ENCODE peak calls at places on chromosomes 13 and 19, in five cellular contexts. N, A, V, D and F are unnamed samples.

GRCh38 chr13:21913010-21913409 is 242.1 kb downstream of the FGF9 start:
- DNase-seq in N (no peak), A (no peak), V (no peak), D (no peak), F (no peak)

GRCh38 chr13:39951301-39951700 is 295.8 kb downstream of the COG6 start:
- DNase-seq in N (no peak), A (no peak), V (no peak), D (no peak), F (no peak)

GRCh38 chr19:47390533-47391488 is 28.5 kb downstream of the MEIS3 start:
- DNase-seq in N (no peak), A (no peak), V (no peak), D (no peak), F (no peak)

GRCh38 chr13:24271611-24272451 is 37.5 kb upstream of the C1QTNF9 start:
- DNase-seq in N (peak; percentile 47), A (peak; percentile 80), V (no peak), D (peak; percentile 79), F (no peak)

GRCh38 chr19:347946-348861 is 3.6 kb upstream of the MIER2 start:
- DNase-seq in N (no peak), A (peak; percentile 12), V (peak; percentile 32), D (no peak), F (no peak)

GRCh38 chr19:4456843-4457653 is 546 bp downstream of the UBXN6 start:
- DNase-seq in N (peak; percentile 25), A (peak; percentile 47), V (no peak), D (peak; percentile 49), F (no peak)

GRCh38 chr19:604355-604754 is 14.7 kb downstream of the HCN2 start:
- DNase-seq in N (no peak), A (no peak), V (no peak), D (no peak), F (no peak)

GRCh38 chr13:44140146-44140545 is 233.5 kb upstream of the SERP2 start:
- DNase-seq in N (no peak), A (no peak), V (no peak), D (no peak), F (no peak)

GRCh38 chr13:32821149-32821688 is 195.0 kb upstream of the KL start:
- DNase-seq in N (no peak), A (no peak), V (no peak), D (no peak), F (no peak)

GRCh38 chr19:2543463-2544442 is 67.8 kb downstream of the GADD45B start:
- DNase-seq in N (peak; percentile 96), A (peak; percentile 96), V (peak; percentile 94), D (peak; percentile 91), F (peak; percentile 76)

GRCh38 chr19:39506944-39507714 is 7.8 kb upstream of the SELENOV start:
- DNase-seq in N (peak; percentile 75), A (no peak), V (peak; percentile 67), D (no peak), F (no peak)

GRCh38 chr19:17524651-17525050 is 13.2 kb downstream of the PGLS start:
- DNase-seq in N (no peak), A (no peak), V (no peak), D (no peak), F (no peak)

GRCh38 chr13:110409581-110409992 is 102.5 kb downstream of the COL4A2 start:
- DNase-seq in N (peak; percentile 66), A (no peak), V (peak; percentile 74), D (no peak), F (no peak)

GRCh38 chr13:110410000-110410399 is 102.9 kb downstream of the COL4A2 start:
- DNase-seq in N (no peak), A (no peak), V (no peak), D (no peak), F (no peak)

GRCh38 chr13:110411316-110412105 is 104.4 kb downstream of the COL4A2 start:
- DNase-seq in N (no peak), A (no peak), V (no peak), D (no peak), F (no peak)

GRCh38 chr13:110412132-110412912 is 105.2 kb downstream of the COL4A2 start:
- DNase-seq in N (peak; percentile 97), A (peak; percentile 86), V (peak; percentile 92), D (peak; percentile 73), F (peak; percentile 88)

DNA sequence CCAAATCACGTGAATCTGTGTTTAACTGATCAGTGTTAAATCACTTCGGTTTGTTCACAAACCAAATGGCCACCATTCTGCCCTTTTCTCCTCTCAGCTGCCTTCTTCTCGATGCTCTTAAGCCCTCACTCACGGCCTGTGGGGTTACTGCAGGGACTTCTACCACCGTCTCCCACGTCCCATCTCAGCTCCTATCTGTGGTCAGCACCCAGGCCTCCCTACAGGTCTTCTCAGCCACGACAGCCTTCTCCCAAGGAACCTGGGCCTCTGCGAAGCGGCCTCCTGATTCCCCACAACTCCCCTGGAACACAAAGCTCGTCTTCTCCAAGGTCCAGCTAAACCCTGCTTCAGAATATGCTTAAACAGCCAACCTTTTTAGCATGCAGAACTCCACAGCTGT is 103.8 kb downstream of the COL4A2 start:
- DNase-seq in N (no peak), A (no peak), V (no peak), D (no peak), F (no peak)
- H3K27ac ChIP-seq in N (no peak overlapping the region), A (peak overlapping the region; percentile 79), V (peak overlapping the region; percentile 88), D (peak overlapping the region; percentile 41), F (no peak overlapping the region)

DNA sequence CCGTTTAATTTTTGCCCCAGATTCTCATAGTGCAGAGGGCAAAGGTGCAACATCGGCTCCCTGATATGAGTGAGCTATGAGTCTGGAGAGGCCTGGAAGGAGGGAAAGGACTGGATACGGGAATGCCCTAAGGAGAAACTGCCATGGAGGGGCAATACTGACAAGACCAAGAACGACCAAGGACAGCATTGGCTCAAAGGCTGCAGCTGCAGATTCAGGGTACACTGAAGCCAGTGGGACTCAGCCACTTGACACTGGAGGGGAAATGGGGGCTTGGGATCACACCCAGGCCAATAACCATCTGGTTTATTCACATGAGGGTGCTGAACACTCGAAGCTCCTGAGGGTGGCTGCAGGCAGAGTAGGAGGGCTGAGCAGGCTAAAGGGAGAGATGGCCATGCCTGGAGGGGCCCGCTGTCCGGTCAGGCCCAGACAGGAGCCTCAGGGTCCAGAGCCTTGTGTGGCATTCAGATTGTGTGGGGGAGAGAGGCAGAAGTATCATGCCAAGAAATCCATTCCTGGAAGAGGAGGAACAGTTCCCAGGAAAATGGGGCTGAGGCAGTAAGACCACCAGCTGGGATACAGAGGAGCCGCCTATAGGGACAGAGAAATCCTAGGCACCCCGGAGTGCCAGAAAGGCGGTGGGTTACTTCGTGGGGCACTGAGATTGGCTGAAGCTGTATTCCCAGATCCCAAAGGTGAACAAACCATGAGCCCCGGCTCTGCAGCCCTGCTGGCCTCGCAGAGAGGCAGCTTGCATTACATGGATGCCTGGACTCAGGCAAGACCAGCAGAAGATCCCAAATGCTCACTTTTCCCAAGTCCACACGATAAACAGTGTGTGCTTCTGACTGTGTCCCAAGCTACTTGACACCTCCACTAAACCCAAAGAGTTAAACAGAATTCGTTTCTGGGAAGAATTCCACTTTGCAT is 20.7 kb downstream of the COL4A1 start:
- DNase-seq in N (no peak), A (no peak), V (no peak), D (no peak), F (no peak)
- H3K27ac ChIP-seq in N (no peak overlapping the region), A (peak overlapping the region; percentile 24), V (no peak overlapping the region), D (peak overlapping the region; percentile 37), F (no peak overlapping the region)

GRCh38 chr19:8631425-8631819 is 989 bp downstream of the NFILZ start:
- DNase-seq in N (no peak), A (no peak), V (no peak), D (no peak), F (no peak)

GRCh38 chr19:8629996-8630683 is at the start of gene NFILZ:
- DNase-seq in N (no peak), A (no peak), V (no peak), D (no peak), F (no peak)

GRCh38 chr19:8629184-8629583 is 1.2 kb upstream of the NFILZ start:
- DNase-seq in N (no peak), A (no peak), V (no peak), D (no peak), F (no peak)

GRCh38 chr19:8626823-8627222 is 3.6 kb upstream of the NFILZ start:
- DNase-seq in N (no peak), A (no peak), V (no peak), D (no peak), F (no peak)

GRCh38 chr19:8630796-8631424 is 477 bp downstream of the NFILZ start:
- DNase-seq in N (no peak), A (no peak), V (no peak), D (no peak), F (no peak)
- H3K27ac ChIP-seq in N (no peak overlapping the region), A (no peak overlapping the region), V (no peak overlapping the region), D (peak overlapping the region; percentile 24), F (no peak overlapping the region)

DNA sequence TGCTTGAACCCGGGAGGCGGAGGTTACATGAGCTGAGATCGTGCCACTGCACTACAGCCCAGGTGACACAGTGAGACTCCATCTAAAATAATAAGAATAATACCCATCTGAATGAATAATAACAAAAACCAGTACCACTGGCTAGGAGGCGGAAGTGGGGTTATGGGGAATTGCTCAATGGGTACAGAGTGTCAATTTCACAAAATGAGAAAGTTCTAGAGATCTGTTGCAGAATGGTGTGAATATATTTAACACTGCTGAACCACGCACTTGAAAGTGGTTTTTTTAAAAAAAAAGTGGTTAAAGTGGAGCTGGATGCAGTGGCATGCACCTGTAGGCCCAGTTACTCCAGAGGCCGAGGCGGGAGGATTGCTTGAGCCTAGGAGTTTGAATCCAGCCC is 18.5 kb downstream of the KLF2 start:
- DNase-seq in N (no peak), A (no peak), V (no peak), D (no peak), F (no peak)
- H3K27ac ChIP-seq in N (no peak overlapping the region), A (peak overlapping the region; percentile 80), V (no peak overlapping the region), D (peak overlapping the region; percentile 76), F (no peak overlapping the region)

GRCh38 chr13:75569576-75569975 is 20.0 kb downstream of the UCHL3 start:
- DNase-seq in N (no peak), A (no peak), V (no peak), D (no peak), F (no peak)
- H3K27ac ChIP-seq in N (peak overlapping the region; percentile 22), A (no peak overlapping the region), V (no peak overlapping the region), D (no peak overlapping the region), F (peak overlapping the region; percentile 10)